ENCODE peak calls at places on chromosomes 2 and 18, in four cellular contexts. K is HepG2, F is fibroblast of lung, L is right lobe of liver. T is an unnamed sample.

GRCh38 chr2:234308814-234309195 is 188.1 kb downstream of the ARL4C start:
- DNase-seq in K (no peak), F (peak; percentile 40), L (no peak), T (no peak)

GRCh38 chr18:59516356-59517155 is 157.5 kb upstream of the LMAN1 start:
- DNase-seq in K (peak; percentile 94), F (peak; percentile 80), L (no peak), T (peak; percentile 40)

GRCh38 chr2:151973901-151974199 is 125.0 kb downstream of the CACNB4 start:
- DNase-seq in K (peak; percentile 66), F (peak; percentile 28), L (no peak), T (peak; percentile 18)

GRCh38 chr2:25042321-25043240 is 705 bp downstream of the EFR3B start:
- DNase-seq in K (no peak), F (peak; percentile 12), L (peak; percentile 58), T (peak; percentile 33)

GRCh38 chr2:288002-288742 is at the start of gene ALKAL2:
- DNase-seq in K (no peak), F (no peak), L (peak; percentile 55), T (no peak)

GRCh38 chr2:611519-611918 is 65.7 kb downstream of the TMEM18 start:
- DNase-seq in K (no peak), F (no peak), L (no peak), T (no peak)

GRCh38 chr2:6495466-6495865 is 370.2 kb downstream of the CMPK2 start:
- DNase-seq in K (no peak), F (no peak), L (no peak), T (no peak)

GRCh38 chr18:67373636-67374035 is 142.9 kb downstream of the DSEL start:
- DNase-seq in K (no peak), F (no peak), L (no peak), T (no peak)

DNA sequence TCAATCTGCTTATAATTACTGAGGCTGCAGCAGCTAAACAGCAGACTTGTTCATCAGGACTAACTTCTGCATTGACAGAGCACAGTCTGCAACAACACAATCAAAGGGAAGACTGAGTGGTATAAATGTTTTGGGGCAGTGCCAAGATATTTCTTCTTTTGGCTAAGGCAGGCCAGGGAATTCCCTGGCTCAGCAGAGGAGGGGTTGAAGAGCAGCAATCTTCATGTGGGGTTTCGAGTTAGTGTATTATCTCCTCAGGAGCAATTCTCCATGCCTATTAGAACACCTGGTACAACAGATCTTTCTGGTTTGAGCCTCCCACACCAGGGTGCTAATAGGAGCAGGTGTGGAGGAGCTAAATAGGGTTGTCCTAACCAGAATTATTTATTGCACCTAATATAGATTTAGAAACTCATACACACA is 103.0 kb upstream of the STK17B start:
- DNase-seq in K (no peak), F (peak; percentile 49), L (no peak), T (no peak)
- H3K27ac ChIP-seq in K (no peak overlapping the region), F (no peak overlapping the region), L (no peak overlapping the region), T (peak overlapping the region; percentile 2)

DNA sequence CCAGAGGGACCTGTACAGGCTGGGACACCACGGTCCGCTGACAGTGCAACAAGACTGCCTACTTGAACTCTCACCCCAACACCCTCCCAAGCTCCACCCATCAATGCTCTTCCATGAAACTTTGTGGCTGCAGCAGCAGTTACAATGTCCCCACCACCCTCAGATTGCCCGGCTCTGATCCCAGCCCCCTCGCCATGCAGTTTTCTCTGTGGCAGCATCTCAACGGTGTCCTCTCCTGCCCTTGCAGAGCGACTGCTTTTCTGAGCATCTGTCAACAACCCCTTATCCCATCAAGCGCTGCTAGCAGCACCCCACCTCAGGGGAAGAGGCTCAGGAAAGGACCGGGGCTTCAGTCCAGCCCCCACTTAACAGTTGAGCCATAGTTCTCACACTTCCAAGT is 137.1 kb upstream of the NDUFV2 start:
- DNase-seq in K (no peak), F (no peak), L (no peak), T (no peak)
- TF ChIP-seq CTCF in K (no peak), F (no peak), L (no peak), T (no peak)

GRCh38 chr2:189109921-189110397 is 69.6 kb downstream of the COL5A2 start:
- DNase-seq in K (peak; percentile 60), F (no peak), L (no peak), T (no peak)
- H3K9me3 ChIP-seq in K (no peaks in the 10 kb centered on the region), F (no peaks in the 10 kb centered on the region), L (no peaks in the 10 kb centered on the region), T (no peaks in the 10 kb centered on the region)

DNA sequence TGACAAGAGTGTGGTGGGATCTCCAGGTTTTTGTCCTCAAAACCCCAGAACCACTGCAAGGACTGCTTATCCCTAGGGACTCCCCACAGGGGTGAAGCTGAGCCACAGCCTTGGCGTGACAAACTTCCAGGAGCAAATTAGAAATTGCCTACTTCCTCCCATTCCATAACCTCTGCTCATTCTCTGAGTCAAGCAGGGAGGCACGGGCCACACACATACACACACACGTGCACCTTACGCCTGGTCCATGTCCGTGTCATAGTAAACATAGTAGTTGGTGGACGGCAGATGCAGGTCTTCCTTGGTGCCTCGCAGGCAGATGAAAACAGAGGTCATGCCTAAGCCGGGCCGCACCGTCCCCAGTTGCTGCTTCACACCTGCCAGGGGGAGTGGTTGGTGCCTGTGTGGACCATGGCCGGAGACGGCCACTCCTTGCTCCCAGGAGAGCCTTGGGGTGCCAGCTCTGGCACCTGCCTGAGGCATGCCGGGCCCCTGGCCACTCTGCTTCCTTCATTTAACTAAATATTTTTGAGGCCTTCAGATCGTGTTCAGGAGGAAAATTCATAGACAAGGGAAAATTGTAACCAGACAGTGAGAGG is 9.9 kb downstream of the RETSAT start:
- DNase-seq in K (no peak), F (no peak), L (no peak), T (no peak)
- H3K27ac ChIP-seq in K (no peak overlapping the region), F (no peak overlapping the region), L (no peak overlapping the region), T (no peak overlapping the region)

T was measured in left ventricle myocardium inferior.